ENCODE peak calls at places on chromosomes 5 and 9, in ten cellular contexts. Y, E, Z, H, G, N, W, U, J and Q are unnamed samples.

GRCh38 chr5:174303437-174304045 is 258.0 kb downstream of the NSG2 start:
- DNase-seq in Y (no peak), E (no peak), Z (peak), H (no peak), G (no peak), N (no peak), W (no peak), U (no peak), J (no peak), Q (no peak)

GRCh38 chr5:139268364-139269202 is 25.0 kb upstream of the MATR3 start:
- DNase-seq in Y (no peak), E (no peak), Z (no peak), H (no peak), G (no peak), N (no peak), W (no peak), U (no peak), J (no peak), Q (no peak)

GRCh38 chr5:174744896-174745295 is 20.5 kb downstream of the MSX2 start:
- DNase-seq in Y (no peak), E (no peak), Z (no peak), H (no peak), G (no peak), N (no peak), W (no peak), U (no peak), J (no peak), Q (no peak)

GRCh38 chr5:138503487-138504270 is 38.4 kb downstream of the EGR1 start:
- DNase-seq in Y (no peak), E (peak), Z (peak), H (peak), G (no peak), N (no peak), W (no peak), U (peak), J (no peak), Q (peak)

GRCh38 chr9:37446401-37446800 is 18.8 kb downstream of the ZBTB5 start:
- DNase-seq in Y (no peak), E (no peak), Z (no peak), H (no peak), G (no peak), N (no peak), W (no peak), U (no peak), J (no peak), Q (no peak)

GRCh38 chr9:104572612-104573011 is 3.6 kb downstream of the OR13C8 start:
- DNase-seq in Y (no peak), E (no peak), Z (no peak), H (no peak), G (no peak), N (no peak), W (no peak), U (no peak), J (no peak), Q (no peak)

GRCh38 chr9:109251080-109251775 is 69.6 kb downstream of the EPB41L4B start:
- DNase-seq in Y (no peak), E (no peak), Z (no peak), H (peak), G (peak), N (no peak), W (no peak), U (peak), J (peak), Q (no peak)

GRCh38 chr5:43411489-43411888 is 702 bp downstream of the CCL28 start:
- DNase-seq in Y (no peak), E (no peak), Z (no peak), H (no peak), G (no peak), N (no peak), W (no peak), U (no peak), J (no peak), Q (no peak)

GRCh38 chr5:53927668-53928247 is 367.3 kb downstream of the NDUFS4 start:
- DNase-seq in Y (no peak), E (no peak), Z (no peak), H (no peak), G (no peak), N (no peak), W (no peak), U (no peak), J (no peak), Q (no peak)

GRCh38 chr9:20380546-20380945 is 241.8 kb downstream of the MLLT3 start:
- DNase-seq in Y (no peak), E (no peak), Z (no peak), H (no peak), G (no peak), N (no peak), W (no peak), U (no peak), J (no peak), Q (no peak)
- H3K4me3 ChIP-seq in Y (no peak), E (no peak), Z (no peak), H (no peak), G (no peak), N (no peak), W (no peak), U (no peak), J (no peak), Q (no peak)

GRCh38 chr9:3528466-3528865 is 2.7 kb upstream of the RFX3 start:
- DNase-seq in Y (no peak), E (peak), Z (no peak), H (no peak), G (no peak), N (no peak), W (no peak), U (no peak), J (no peak), Q (peak)
- H3K4me3 ChIP-seq in Y (no peak), E (peak), Z (peak), H (no peak), G (no peak), N (peak), W (no peak), U (no peak), J (no peak), Q (peak)

GRCh38 chr9:130336027-130336595 is 70.6 kb downstream of the HMCN2 start:
- DNase-seq in Y (no peak), E (no peak), Z (no peak), H (no peak), G (no peak), N (no peak), W (no peak), U (peak), J (no peak), Q (no peak)
- H3K4me3 ChIP-seq in Y (no peak), E (no peak), Z (no peak), H (no peak), G (no peak), N (no peak), W (no peak), U (no peak), J (no peak), Q (no peak)

DNA sequence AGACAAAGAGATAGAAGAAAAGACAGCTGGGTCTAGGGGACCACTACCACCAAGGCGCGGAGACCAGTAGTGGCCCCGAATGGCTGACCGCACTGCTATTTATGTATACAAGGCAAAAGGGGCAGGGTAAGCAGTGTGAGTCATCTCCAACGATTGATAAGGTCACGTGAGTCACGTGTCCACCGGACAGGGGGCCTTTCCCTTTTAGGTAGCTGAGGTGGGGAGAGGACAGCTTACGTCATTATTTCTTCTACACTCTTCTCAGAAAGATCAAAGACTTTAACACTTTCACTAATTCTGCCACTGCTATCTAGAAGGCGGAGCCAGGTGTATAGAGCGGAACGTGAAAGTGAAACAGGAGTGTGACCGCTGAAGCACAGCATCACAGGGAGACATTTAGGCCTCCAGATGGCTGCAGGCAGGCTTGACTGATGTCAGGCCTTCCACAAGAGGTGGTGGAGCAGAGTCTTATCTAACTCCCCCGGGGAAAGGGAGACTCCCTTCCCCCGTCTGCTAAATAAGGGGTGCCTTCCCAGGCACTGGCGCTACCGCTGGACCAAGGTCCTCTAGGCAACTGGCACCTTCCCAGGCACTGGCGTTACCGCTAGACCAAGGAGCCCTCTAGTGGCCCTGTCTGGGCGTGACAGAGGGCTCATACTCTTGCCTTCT is 6.1 kb upstream of the PRR16 start:
- DNase-seq in Y (no peak), E (peak), Z (peak), H (peak), G (peak), N (no peak), W (peak), U (peak), J (peak), Q (peak)
- H3K4me3 ChIP-seq in Y (no peak), E (peak), Z (no peak), H (peak), G (no peak), N (peak), W (peak), U (peak), J (no peak), Q (peak)

DNA sequence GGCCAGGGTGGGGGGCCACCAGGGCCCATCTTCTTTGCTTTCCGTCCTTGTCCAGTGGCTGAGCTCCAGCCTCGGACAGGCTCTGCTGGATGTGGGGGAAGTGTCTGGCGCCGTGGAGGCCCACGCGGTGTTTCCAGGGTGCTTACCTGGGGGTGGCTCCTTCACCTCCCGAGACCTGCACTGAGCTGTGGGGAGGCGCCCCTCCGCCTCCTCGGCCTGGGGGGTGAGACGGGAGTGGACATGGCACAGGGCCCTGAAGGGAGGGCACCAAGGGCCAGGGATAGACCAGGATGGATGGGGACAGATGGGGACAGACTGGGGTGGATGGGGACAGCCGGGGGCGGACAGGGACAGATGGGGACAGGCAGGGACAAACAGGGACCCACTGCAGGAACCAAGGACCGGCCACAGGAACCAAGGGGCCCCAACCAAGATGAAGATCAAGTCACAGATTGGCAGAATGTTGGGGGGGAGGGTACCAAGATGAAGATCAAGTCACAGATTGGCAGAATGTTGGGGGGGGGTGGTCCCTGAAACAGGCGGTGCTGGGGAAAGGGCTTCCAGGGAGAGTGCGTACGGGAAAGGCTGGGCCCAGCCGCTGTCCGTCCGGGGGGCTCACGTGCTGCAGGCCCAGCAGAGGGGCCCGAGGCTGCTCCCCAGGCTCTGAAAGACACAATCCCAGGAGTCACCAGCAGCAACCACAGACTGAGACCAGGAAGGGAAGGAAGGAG is 13.3 kb upstream of the QSOX2 start:
- DNase-seq in Y (no peak), E (no peak), Z (no peak), H (no peak), G (no peak), N (no peak), W (no peak), U (no peak), J (no peak), Q (no peak)
- H3K4me3 ChIP-seq in Y (no peak), E (no peak), Z (no peak), H (no peak), G (no peak), N (no peak), W (no peak), U (no peak), J (no peak), Q (no peak)

GRCh38 chr5:176608937-176609723 is 826 bp downstream of the GPRIN1 start:
- DNase-seq in Y (no peak), E (no peak), Z (no peak), H (no peak), G (no peak), N (no peak), W (no peak), U (no peak), J (no peak), Q (peak)
- H3K4me3 ChIP-seq in Y (peak), E (no peak), Z (peak), H (peak), G (no peak), N (peak), W (peak), U (peak), J (peak), Q (peak)

GRCh38 chr9:134150557-134151214 is 13.7 kb downstream of the RNU6ATAC start:
- DNase-seq in Y (no peak), E (no peak), Z (no peak), H (no peak), G (no peak), N (no peak), W (no peak), U (peak), J (no peak), Q (no peak)
- H3K4me3 ChIP-seq in Y (no peak), E (no peak), Z (no peak), H (no peak), G (no peak), N (no peak), W (no peak), U (no peak), J (no peak), Q (no peak)

GRCh38 chr9:133128152-133128551 is 7.1 kb upstream of the RALGDS start:
- DNase-seq in Y (no peak), E (no peak), Z (no peak), H (no peak), G (no peak), N (no peak), W (no peak), U (no peak), J (no peak), Q (no peak)

GRCh38 chr9:133131506-133131905 is 10.5 kb upstream of the RALGDS start:
- DNase-seq in Y (no peak), E (no peak), Z (no peak), H (peak), G (no peak), N (no peak), W (no peak), U (no peak), J (no peak), Q (no peak)

GRCh38 chr9:133129001-133129799 is 8.2 kb upstream of the RALGDS start:
- DNase-seq in Y (no peak), E (no peak), Z (no peak), H (no peak), G (no peak), N (no peak), W (no peak), U (no peak), J (no peak), Q (no peak)

GRCh38 chr9:133132174-133132573 is 11.1 kb upstream of the RALGDS start:
- DNase-seq in Y (no peak), E (no peak), Z (no peak), H (no peak), G (no peak), N (no peak), W (no peak), U (no peak), J (no peak), Q (no peak)

DNA sequence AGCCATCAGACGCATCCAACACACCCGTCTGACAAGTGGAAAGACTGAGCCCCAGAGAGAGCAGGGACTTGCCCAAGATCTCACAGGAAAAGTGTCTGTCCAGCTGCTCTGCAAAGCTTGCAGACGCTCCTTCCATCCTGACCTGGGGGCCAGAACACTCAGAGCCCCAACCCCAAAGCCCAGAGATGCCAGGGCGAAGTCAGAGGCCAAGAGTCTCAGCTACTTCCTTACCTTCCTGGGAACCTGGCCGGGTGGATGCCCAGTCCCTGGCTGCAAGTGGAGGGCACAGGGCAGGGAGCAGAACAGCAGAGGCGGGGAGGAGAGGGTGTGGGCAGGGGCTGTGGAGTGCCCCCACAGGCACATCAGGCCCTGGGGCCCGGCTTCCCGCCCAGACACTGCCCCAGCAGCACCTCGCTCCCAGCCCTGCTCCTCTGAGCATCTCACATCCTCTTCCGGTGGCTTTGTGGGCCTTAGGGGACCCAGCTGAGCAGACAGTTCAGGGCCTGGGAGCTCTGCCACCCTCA is 9.7 kb upstream of the RALGDS start:
- DNase-seq in Y (no peak), E (peak), Z (no peak), H (no peak), G (no peak), N (no peak), W (no peak), U (no peak), J (no peak), Q (peak)
- H3K4me3 ChIP-seq in Y (no peak), E (peak), Z (no peak), H (no peak), G (no peak), N (no peak), W (no peak), U (no peak), J (no peak), Q (peak)

DNA sequence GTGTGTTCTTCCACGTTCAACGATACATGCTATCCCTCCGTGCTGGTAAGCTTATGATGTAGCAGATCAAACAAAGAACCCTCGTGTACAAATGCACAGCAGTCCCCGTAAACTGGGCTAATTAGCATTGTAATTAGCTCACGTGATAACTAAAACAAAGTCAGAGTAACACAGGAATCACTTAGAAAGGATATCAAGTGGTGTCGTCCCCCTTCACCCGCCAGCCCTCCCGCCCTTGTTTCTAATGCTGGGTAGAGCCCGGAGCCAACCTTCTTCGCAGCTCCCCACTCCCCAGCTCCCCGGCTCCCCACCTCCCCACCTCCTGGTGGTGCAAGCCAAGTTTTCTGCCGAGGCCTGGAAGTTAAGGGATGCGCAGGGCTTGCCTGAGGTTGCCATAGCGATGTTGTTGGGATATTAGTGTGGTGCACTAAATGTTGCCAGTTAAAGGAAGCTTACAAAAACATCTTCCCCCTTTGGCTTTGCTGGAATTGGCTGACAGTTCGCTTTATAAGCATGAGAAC is 357.9 kb upstream of the CCNH start:
- DNase-seq in Y (no peak), E (no peak), Z (peak), H (no peak), G (no peak), N (no peak), W (no peak), U (no peak), J (no peak), Q (no peak)
- H3K4me3 ChIP-seq in Y (no peak), E (no peak), Z (no peak), H (no peak), G (no peak), N (no peak), W (no peak), U (no peak), J (no peak), Q (no peak)

DNA sequence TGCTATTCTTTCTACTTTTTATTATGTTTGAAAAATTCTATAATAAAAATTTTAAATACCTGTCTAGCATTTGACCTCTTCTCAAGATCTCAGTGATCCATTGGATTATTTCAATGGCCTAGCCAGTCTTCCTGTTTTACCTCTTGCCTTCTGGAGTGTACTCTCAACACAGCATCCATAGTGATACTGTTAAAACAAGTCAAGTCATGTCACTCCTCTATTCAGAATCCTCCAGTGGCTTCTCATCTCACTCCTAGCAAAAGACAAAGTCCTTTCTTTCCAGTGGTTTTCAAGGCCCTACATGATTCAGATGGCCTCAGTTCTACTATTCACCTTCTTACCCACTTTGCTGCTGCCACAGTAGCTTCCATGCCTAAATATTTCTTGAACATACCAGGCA is 1.8 kb downstream of the MARVELD2 start:
- DNase-seq in Y (no peak), E (no peak), Z (no peak), H (no peak), G (no peak), N (no peak), W (no peak), U (no peak), J (no peak), Q (no peak)
- H3K4me3 ChIP-seq in Y (no peak), E (no peak), Z (peak), H (no peak), G (no peak), N (no peak), W (no peak), U (no peak), J (no peak), Q (no peak)